ENCODE peak calls at places on chromosomes 16 and 17, in ten cellular contexts. K is brain microvascular endothelial cell; P is CD4-positive, CD25-positive, alpha-beta regulatory T cell; C is COR-L47; T is hepatic stellate cell; R is breast epithelium; M is aorta; Y is stromal cell of bone marrow; G is dorsolateral prefrontal cortex; S is activated CD8-positive, alpha-beta memory T cell treated with anti-CD3 and anti-CD28 coated beads for 48 hours. U is an unnamed sample.
A peak's percentile ranks its signal among the peaks of the same experiment; 100 is the strongest.

GRCh38 chr17:81995463-81996231 is 18.2 kb downstream of the ASPSCR1 start:
- DNase-seq in C (no peak), T (no peak), R (no peak), S (no peak), G (no peak), P (no peak), M (peak; percentile 46), K (no peak), Y (no peak), U (no peak)

GRCh38 chr17:10843806-10844205 is 5.9 kb upstream of the PIRT start:
- DNase-seq in C (no peak), R (peak; percentile 28), P (no peak), G (no peak), M (no peak), K (peak; percentile 0), S (no peak), Y (no peak), T (no peak), U (no peak)

GRCh38 chr16:30834130-30834740 is 47.2 kb upstream of the ZNF629 start:
- DNase-seq in P (no peak), T (no peak), G (no peak), K (no peak), C (no peak), S (no peak), Y (no peak), M (no peak), R (no peak), U (no peak)

GRCh38 chr16:10517868-10518267 is 62.5 kb downstream of the EMP2 start:
- DNase-seq in G (no peak), M (no peak), Y (no peak), C (no peak), R (no peak), S (no peak), K (no peak), P (no peak), T (no peak), U (no peak)

GRCh38 chr16:51553910-51554309 is 402.8 kb upstream of the SALL1 start:
- DNase-seq in Y (no peak), G (no peak), P (no peak), T (no peak), R (no peak), C (no peak), S (no peak), M (no peak), K (no peak), U (no peak)

GRCh38 chr16:15954814-15955151 is 5.4 kb downstream of the ABCC1 start:
- DNase-seq in P (no peak), S (no peak), T (no peak), M (peak; percentile 79), Y (peak; percentile 34), K (no peak), R (no peak), C (no peak), G (no peak), U (no peak)

GRCh38 chr16:58235663-58236062 is 37.8 kb upstream of the CSNK2A2 start:
- DNase-seq in M (no peak), P (no peak), K (no peak), C (no peak), G (no peak), Y (no peak), S (no peak), T (no peak), R (no peak), U (no peak)

GRCh38 chr17:35238817-35239216 is 4.1 kb upstream of the SLFN5 start:
- DNase-seq in T (peak; percentile 46), S (no peak), M (no peak), P (no peak), C (no peak), G (no peak), R (no peak), Y (peak; percentile 21), K (peak; percentile 43), U (no peak)

GRCh38 chr17:77392376-77393273 is 251.9 kb downstream of the SEC14L1 start:
- DNase-seq in K (no peak), S (no peak), G (peak; percentile 90), R (no peak), T (no peak), M (peak; percentile 68), C (no peak), P (no peak), Y (no peak), U (no peak)

GRCh38 chr16:12958366-12958765 is 57.0 kb downstream of the SHISA9 start:
- DNase-seq in T (no peak), S (no peak), Y (no peak), M (no peak), G (no peak), C (no peak), P (no peak), K (no peak), R (no peak), U (no peak)

GRCh38 chr16:19131809-19132777 is 18.3 kb downstream of the ITPRIPL2 start:
- DNase-seq in K (no peak), G (no peak), M (no peak), Y (no peak), C (no peak), P (no peak), S (no peak), T (no peak), R (no peak), U (no peak)

GRCh38 chr17:9363440-9364350 is 211.9 kb downstream of the STX8 start:
- DNase-seq in Y (no peak), T (no peak), C (no peak), R (no peak), S (no peak), G (no peak), P (no peak), K (peak; percentile 73), M (no peak), U (no peak)

GRCh38 chr17:28991779-28992178 is 14.1 kb downstream of the SEZ6 start:
- DNase-seq in T (no peak), K (no peak), R (no peak), C (no peak), P (no peak), M (no peak), Y (no peak), G (no peak), S (no peak), U (no peak)

GRCh38 chr17:35160354-35161201 is 13.0 kb downstream of the UNC45B start:
- DNase-seq in P (peak; percentile 22), C (no peak), T (no peak), Y (no peak), S (no peak), G (no peak), K (no peak), R (no peak), M (no peak), U (no peak)

GRCh38 chr16:79393121-79393520 is 207.4 kb downstream of the MAF start:
- DNase-seq in S (no peak), G (no peak), K (no peak), P (no peak), C (no peak), Y (no peak), T (no peak), R (no peak), M (no peak), U (no peak)

GRCh38 chr17:81641825-81642489 is 5.0 kb downstream of the TSPAN10 start:
- DNase-seq in C (no peak), P (no peak), M (no peak), K (peak; percentile 62), T (peak; percentile 94), S (no peak), R (no peak), Y (peak; percentile 30), G (no peak), U (no peak)

GRCh38 chr16:84594725-84595038 is 23.2 kb downstream of the COTL1 start:
- DNase-seq in S (no peak), K (no peak), T (no peak), R (no peak), G (no peak), M (no peak), Y (no peak), C (no peak), P (no peak), U (peak; percentile 44)

GRCh38 chr16:4052801-4053662 is 63.2 kb downstream of the ADCY9 start:
- DNase-seq in S (no peak), K (peak; percentile 22), P (no peak), R (peak; percentile 62), T (peak; percentile 47), G (peak; percentile 25), C (peak; percentile 81), M (peak; percentile 78), Y (peak; percentile 27), U (peak; percentile 57)

GRCh38 chr16:1713933-1714332 is 7.9 kb downstream of the MAPK8IP3 start:
- DNase-seq in C (no peak), K (no peak), G (peak; percentile 72), P (no peak), M (no peak), Y (no peak), R (no peak), T (no peak), S (no peak), U (no peak)

GRCh38 chr17:28117304-28117703 is 74.8 kb downstream of the NLK start:
- DNase-seq in G (no peak), R (no peak), S (no peak), T (no peak), M (no peak), C (no peak), P (no peak), K (no peak), Y (no peak), U (no peak)

GRCh38 chr16:31268891-31269290 is 9.1 kb downstream of the ITGAM start:
- DNase-seq in Y (no peak), T (no peak), P (no peak), S (no peak), R (no peak), M (no peak), K (no peak), G (no peak), C (no peak), U (no peak)

GRCh38 chr17:73598131-73598680 is 46.0 kb downstream of the SDK2 start:
- DNase-seq in C (no peak), M (no peak), T (no peak), Y (no peak), P (no peak), R (no peak), S (no peak), K (no peak), G (no peak), U (no peak)

GRCh38 chr16:50208460-50208931 is 55.4 kb downstream of the TENT4B start:
- DNase-seq in C (no peak), G (no peak), M (no peak), Y (no peak), K (peak; percentile 63), S (no peak), P (no peak), R (no peak), T (peak; percentile 23), U (no peak)

GRCh38 chr16:85278851-85279250 is 166.6 kb upstream of the CIBAR2 start:
- DNase-seq in Y (no peak), P (no peak), M (no peak), C (no peak), S (no peak), G (no peak), R (no peak), T (no peak), K (no peak), U (no peak)

GRCh38 chr17:59167571-59168001 is 12.0 kb downstream of the PRR11 start:
- DNase-seq in P (no peak), C (no peak), K (peak; percentile 56), G (no peak), M (no peak), S (no peak), T (no peak), Y (no peak), R (no peak), U (no peak)

GRCh38 chr17:48532261-48532660 is 1.4 kb upstream of the HOXB1 start:
- DNase-seq in M (no peak), R (no peak), K (no peak), S (no peak), G (no peak), C (no peak), T (no peak), Y (no peak), P (no peak), U (no peak)

GRCh38 chr17:2198917-2199316 is 104.7 kb downstream of the SMG6 start:
- DNase-seq in S (no peak), P (no peak), R (no peak), K (peak; percentile 78), Y (no peak), C (no peak), M (no peak), T (no peak), G (no peak), U (no peak)

GRCh38 chr16:25177831-25178688 is 38.7 kb upstream of the AQP8 start:
- DNase-seq in K (no peak), G (no peak), R (no peak), M (no peak), Y (no peak), T (no peak), S (no peak), P (no peak), C (no peak), U (peak; percentile 13)

U was measured in glutamatergic neuron.